ENCODE peak calls at places on chromosomes 2 and 18, in four cellular contexts. V is kidney; K is heart right ventricle; O is stimulated activated CD4-positive, alpha-beta T cell treated with anti-CD3 and anti-CD28 coated beads, TNF-alpha, amount 100 ng/mL, for 48 hours. Q is an unnamed sample.

GRCh38 chr2:79723830-79724229 is 211.0 kb downstream of the CTNNA2 start:
- DNase-seq in O (no peak), K (no peak), V (no peak), Q (no peak)

GRCh38 chr2:133977385-133977784 is 276.5 kb upstream of the MGAT5 start:
- DNase-seq in V (no peak), O (no peak), K (no peak), Q (no peak)

GRCh38 chr2:240778426-240778825 is 41.6 kb downstream of the KIF1A start:
- DNase-seq in V (no peak), K (no peak), O (no peak), Q (no peak)

GRCh38 chr18:63240541-63241316 is 78.8 kb downstream of the BCL2 start:
- DNase-seq in V (no peak), O (no peak), K (no peak), Q (no peak)

GRCh38 chr2:108267117-108267516 is 21.6 kb upstream of the SULT1C2 start:
- DNase-seq in O (no peak), V (peak), K (no peak), Q (no peak)

GRCh38 chr18:22913861-22914260 is 19.3 kb upstream of the RBBP8 start:
- DNase-seq in O (no peak), K (no peak), V (peak), Q (no peak)

GRCh38 chr2:41999882-42000281 is 47.9 kb upstream of the PKDCC start:
- DNase-seq in K (no peak), V (no peak), O (no peak), Q (no peak)

GRCh38 chr2:17166506-17166905 is 351.7 kb downstream of the RAD51AP2 start:
- DNase-seq in O (no peak), K (no peak), V (no peak), Q (no peak)

GRCh38 chr2:176084629-176085119 is 912 bp upstream of the EVX2 start:
- DNase-seq in V (no peak), O (no peak), K (no peak), Q (no peak)

GRCh38 chr2:120436885-120437603 is 91.1 kb downstream of the INHBB start:
- DNase-seq in K (no peak), V (no peak), O (peak), Q (peak)

GRCh38 chr2:208112969-208113368 is 11.4 kb downstream of the CRYGD start:
- DNase-seq in K (no peak), O (no peak), V (no peak), Q (no peak)

GRCh38 chr2:128058114-128058513 is 30.3 kb upstream of the SAP130 start:
- DNase-seq in K (no peak), O (no peak), V (no peak), Q (no peak)

GRCh38 chr2:231925303-231926179 is 655 bp downstream of the NPPC start:
- DNase-seq in V (peak), K (peak), O (peak), Q (peak)

GRCh38 chr18:54852780-54853675 is 24.8 kb downstream of the RAB27B start:
- DNase-seq in V (no peak), O (no peak), K (no peak), Q (no peak)

GRCh38 chr2:233082222-233082933 is 22.2 kb downstream of the INPP5D start:
- DNase-seq in O (no peak), K (no peak), V (peak), Q (no peak)

GRCh38 chr2:111135910-111136297 is 15.2 kb downstream of the BCL2L11 start:
- DNase-seq in V (peak), O (no peak), K (peak), Q (no peak)

GRCh38 chr2:30084915-30085314 is 61.9 kb upstream of the YPEL5 start:
- DNase-seq in K (no peak), O (no peak), V (no peak), Q (no peak)

GRCh38 chr18:74378179-74378682 is 62.6 kb downstream of the C18orf63 start:
- DNase-seq in O (no peak), V (no peak), K (no peak), Q (no peak)

GRCh38 chr2:25758348-25758747 is 85.0 kb upstream of the DTNB start:
- DNase-seq in O (no peak), V (no peak), K (no peak), Q (no peak)

GRCh38 chr2:42867093-42868065 is 75.0 kb upstream of the HAAO start:
- DNase-seq in V (no peak), K (no peak), O (no peak), Q (no peak)

GRCh38 chr2:112004246-112004645 is 50.8 kb upstream of the TMEM87B start:
- DNase-seq in V (no peak), O (no peak), K (peak), Q (peak)

GRCh38 chr2:203580846-203581245 is 45.7 kb upstream of the RAPH1 start:
- DNase-seq in O (no peak), K (no peak), V (no peak), Q (no peak)

GRCh38 chr18:69636529-69637301 is 236.0 kb downstream of the DOK6 start:
- DNase-seq in O (no peak), V (no peak), K (no peak), Q (no peak)

GRCh38 chr2:36708119-36708741 is 11.7 kb downstream of the VIT start:
- DNase-seq in O (no peak), K (no peak), V (no peak), Q (no peak)

GRCh38 chr18:51070545-51070944 is 40.5 kb downstream of the SMAD4 start:
- DNase-seq in K (no peak), O (no peak), V (no peak), Q (no peak)

GRCh38 chr18:77206676-77207370 is 42.8 kb upstream of the GALR1 start:
- DNase-seq in K (no peak), O (no peak), V (no peak), Q (no peak)

Q was measured in GM18507.